ENCODE peak calls at places on chromosomes 5 and 9, in four cellular contexts. K is uterus, L is M059J, Q is HT1080. D is an unnamed sample.

GRCh38 chr5:97547999-97548797 is 365.2 kb upstream of the RIOK2 start:
- DNase-seq in K (no peak), L (no peak), Q (no peak), D (no peak)

GRCh38 chr5:115246361-115246991 is 16.2 kb downstream of the PGGT1B start:
- DNase-seq in K (no peak), L (peak; percentile 54), Q (peak; percentile 35), D (no peak)

GRCh38 chr5:148443998-148444397 is 60.2 kb downstream of the FBXO38 start:
- DNase-seq in K (peak; percentile 34), L (peak; percentile 67), Q (peak; percentile 49), D (peak; percentile 24)

GRCh38 chr9:18689881-18690280 is 215.9 kb downstream of the ADAMTSL1 start:
- DNase-seq in K (no peak), L (no peak), Q (no peak), D (no peak)

GRCh38 chr5:156920861-156921431 is 42.1 kb downstream of the TIMD4 start:
- DNase-seq in K (no peak), L (no peak), Q (no peak), D (no peak)

GRCh38 chr9:124754289-124754688 is 16.8 kb downstream of the NR6A1 start:
- DNase-seq in K (no peak), L (peak; percentile 35), Q (no peak), D (no peak)

GRCh38 chr5:96861044-96861443 is 15.3 kb upstream of the ERAP2 start:
- DNase-seq in K (no peak), L (no peak), Q (no peak), D (no peak)

GRCh38 chr5:158261669-158262367 is 402.9 kb upstream of the CLINT1 start:
- DNase-seq in K (no peak), L (no peak), Q (no peak), D (no peak)

GRCh38 chr9:68505681-68506409 is 34.8 kb downstream of the TMEM252 start:
- DNase-seq in K (no peak), L (no peak), Q (peak; percentile 14), D (peak; percentile 36)

GRCh38 chr9:72440383-72440782 is 75.4 kb upstream of the ZFAND5 start:
- DNase-seq in K (no peak), L (no peak), Q (no peak), D (no peak)

GRCh38 chr5:94744906-94745305 is 126.4 kb downstream of the SLF1 start:
- DNase-seq in K (no peak), L (no peak), Q (no peak), D (no peak)

GRCh38 chr5:42015681-42016080 is 90.6 kb downstream of the FBXO4 start:
- DNase-seq in K (no peak), L (peak; percentile 4), Q (no peak), D (no peak)

GRCh38 chr9:1458503-1458902 is 408.3 kb downstream of the DMRT2 start:
- DNase-seq in K (no peak), L (peak; percentile 83), Q (peak; percentile 91), D (no peak)

GRCh38 chr5:119820608-119821007 is 191.2 kb downstream of the FAM170A start:
- DNase-seq in K (no peak), L (no peak), Q (no peak), D (no peak)

GRCh38 chr5:135592312-135593045 is 13.7 kb upstream of the CXCL14 start:
- DNase-seq in K (no peak), L (no peak), Q (no peak), D (no peak)

GRCh38 chr9:19471737-19472648 is 63.2 kb downstream of the ACER2 start:
- DNase-seq in K (peak; percentile 40), L (peak; percentile 48), Q (peak; percentile 73), D (peak; percentile 17)

GRCh38 chr9:2809692-2810423 is 34.0 kb downstream of the PUM3 start:
- DNase-seq in K (no peak), L (peak; percentile 94), Q (peak; percentile 38), D (no peak)

D was measured in GDM1.